ENCODE peak calls at places on chromosomes 1 and 21, in five cellular contexts. One of them, this sample, is unnamed.

GRCh38 chr1:75725861-75726361 is 1.4 kb downstream of the ACADM start:
- DNase-seq in K562: peak
- DNase-seq in GM12878: no peak
- DNase-seq in SK-N-SH: no peak
- DNase-seq in HepG2: peak
- DNase-seq in this sample: no peak

GRCh38 chr1:222045816-222046215 is 303.9 kb upstream of the DUSP10 start:
- DNase-seq in K562: no peak
- DNase-seq in GM12878: no peak
- DNase-seq in SK-N-SH: no peak
- DNase-seq in HepG2: no peak
- DNase-seq in this sample: no peak

GRCh38 chr1:232303221-232303620 is 326.7 kb downstream of the SIPA1L2 start:
- DNase-seq in K562: no peak
- DNase-seq in GM12878: no peak
- DNase-seq in SK-N-SH: no peak
- DNase-seq in HepG2: no peak
- DNase-seq in this sample: no peak

GRCh38 chr1:30778156-30778978 is 20.8 kb upstream of the LAPTM5 start:
- DNase-seq in K562: peak
- DNase-seq in GM12878: no peak
- DNase-seq in SK-N-SH: peak
- DNase-seq in HepG2: no peak
- DNase-seq in this sample: peak

GRCh38 chr1:46446646-46447498 is 42.8 kb upstream of the DMBX1 start:
- DNase-seq in K562: peak
- DNase-seq in GM12878: no peak
- DNase-seq in SK-N-SH: peak
- DNase-seq in HepG2: peak
- DNase-seq in this sample: peak

GRCh38 chr1:206506803-206507394 is 432 bp upstream of the RASSF5 start:
- DNase-seq in K562: no peak
- DNase-seq in GM12878: no peak
- DNase-seq in SK-N-SH: peak
- DNase-seq in HepG2: no peak
- DNase-seq in this sample: no peak

GRCh38 chr1:193674292-193674944 is 488.0 kb upstream of the B3GALT2 start:
- DNase-seq in K562: no peak
- DNase-seq in GM12878: no peak
- DNase-seq in SK-N-SH: no peak
- DNase-seq in HepG2: no peak
- DNase-seq in this sample: no peak

GRCh38 chr1:29332204-29332603 is 95.9 kb downstream of the PTPRU start:
- DNase-seq in K562: peak
- DNase-seq in GM12878: no peak
- DNase-seq in SK-N-SH: no peak
- DNase-seq in HepG2: peak
- DNase-seq in this sample: peak

GRCh38 chr1:204384636-204385354 is 25.1 kb upstream of the PLEKHA6 start:
- DNase-seq in K562: no peak
- DNase-seq in GM12878: no peak
- DNase-seq in SK-N-SH: peak
- DNase-seq in HepG2: no peak
- DNase-seq in this sample: no peak

GRCh38 chr1:150877220-150877516 is 769 bp upstream of the ARNT start:
- DNase-seq in K562: no peak
- DNase-seq in GM12878: no peak
- DNase-seq in SK-N-SH: no peak
- DNase-seq in HepG2: peak
- DNase-seq in this sample: no peak

GRCh38 chr1:150567717-150568561 is 11.5 kb downstream of the MCL1 start:
- DNase-seq in K562: peak
- DNase-seq in GM12878: no peak
- DNase-seq in SK-N-SH: peak
- DNase-seq in HepG2: peak
- DNase-seq in this sample: peak

GRCh38 chr1:204711947-204712701 is 26.6 kb upstream of the LRRN2 start:
- DNase-seq in K562: no peak
- DNase-seq in GM12878: no peak
- DNase-seq in SK-N-SH: peak
- DNase-seq in HepG2: no peak
- DNase-seq in this sample: no peak

GRCh38 chr1:82775402-82776000 is 974.8 kb downstream of the ADGRL2 start:
- DNase-seq in K562: peak
- DNase-seq in GM12878: no peak
- DNase-seq in SK-N-SH: peak
- DNase-seq in HepG2: peak
- DNase-seq in this sample: peak

GRCh38 chr21:28439852-28440251 is 552.8 kb downstream of the LTN1 start:
- DNase-seq in K562: no peak
- DNase-seq in GM12878: no peak
- DNase-seq in SK-N-SH: no peak
- DNase-seq in HepG2: no peak
- DNase-seq in this sample: no peak

GRCh38 chr1:152164542-152165136 is 5.6 kb upstream of the RPTN start:
- DNase-seq in K562: no peak
- DNase-seq in GM12878: no peak
- DNase-seq in SK-N-SH: no peak
- DNase-seq in HepG2: no peak
- DNase-seq in this sample: no peak

GRCh38 chr1:60054374-60054773 is 19.2 kb downstream of the C1orf87 start:
- DNase-seq in K562: no peak
- DNase-seq in GM12878: no peak
- DNase-seq in SK-N-SH: no peak
- DNase-seq in HepG2: no peak
- DNase-seq in this sample: no peak

GRCh38 chr1:243287128-243287470 is 31.3 kb downstream of the SDCCAG8 start:
- DNase-seq in K562: no peak
- DNase-seq in GM12878: no peak
- DNase-seq in SK-N-SH: no peak
- DNase-seq in HepG2: no peak
- DNase-seq in this sample: no peak

GRCh38 chr1:239717097-239718051 is 331.0 kb downstream of the CHRM3 start:
- DNase-seq in K562: no peak
- DNase-seq in GM12878: no peak
- DNase-seq in SK-N-SH: peak
- DNase-seq in HepG2: no peak
- DNase-seq in this sample: no peak

GRCh38 chr1:188895611-188896010 is 1582.1 kb downstream of the BRINP3 start:
- DNase-seq in K562: no peak
- DNase-seq in GM12878: no peak
- DNase-seq in SK-N-SH: no peak
- DNase-seq in HepG2: no peak
- DNase-seq in this sample: no peak

GRCh38 chr1:38045431-38046332 is 911 bp downstream of the POU3F1 start:
- DNase-seq in K562: no peak
- DNase-seq in GM12878: no peak
- DNase-seq in SK-N-SH: peak
- DNase-seq in HepG2: no peak
- DNase-seq in this sample: no peak

GRCh38 chr1:17829579-17829978 is 74.4 kb downstream of the ACTL8 start:
- DNase-seq in K562: no peak
- DNase-seq in GM12878: no peak
- DNase-seq in SK-N-SH: peak
- DNase-seq in HepG2: no peak
- DNase-seq in this sample: no peak

GRCh38 chr1:244992833-244993232 is 128.5 kb upstream of the HNRNPU start:
- DNase-seq in K562: no peak
- DNase-seq in GM12878: no peak
- DNase-seq in SK-N-SH: no peak
- DNase-seq in HepG2: no peak
- DNase-seq in this sample: no peak

GRCh38 chr1:56508523-56508983 is 70.8 kb downstream of the PLPP3 start:
- DNase-seq in K562: no peak
- DNase-seq in GM12878: no peak
- DNase-seq in SK-N-SH: no peak
- DNase-seq in HepG2: peak
- DNase-seq in this sample: no peak

DNA sequence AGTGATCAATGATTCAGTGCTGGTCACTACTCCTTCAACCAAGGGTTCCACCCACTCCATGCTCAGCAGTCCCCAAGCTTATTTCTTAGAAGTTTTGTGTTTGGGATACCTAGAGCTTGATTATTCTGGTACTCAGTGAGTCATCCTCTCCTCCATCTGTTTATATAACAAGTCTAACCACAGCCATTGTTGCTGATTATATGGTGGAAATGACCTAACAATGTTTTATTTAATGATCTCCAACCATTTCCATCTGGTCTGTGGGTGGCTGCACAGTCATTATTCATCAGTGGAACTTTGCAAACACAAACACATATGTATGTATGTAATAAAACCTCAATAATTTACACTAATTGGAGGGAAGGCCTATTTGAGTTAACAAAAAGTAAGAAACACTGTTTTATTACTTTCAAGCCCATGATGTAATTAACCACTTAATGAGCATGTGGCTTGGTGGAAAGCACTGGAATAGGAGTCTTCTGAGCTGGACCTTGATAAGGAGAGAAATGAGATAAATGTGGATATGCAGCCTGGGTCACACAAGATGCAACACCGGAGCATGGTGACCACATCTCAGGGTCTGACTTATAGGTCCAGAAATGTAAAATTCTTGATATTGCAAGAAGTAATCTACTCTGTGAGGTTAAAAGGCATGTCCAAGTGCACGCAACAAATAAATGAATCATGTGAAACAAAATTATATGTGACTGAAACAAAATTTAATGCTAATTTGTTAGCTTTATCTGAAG is 99.0 kb upstream of the WLS start:
- DNase-seq in K562: no peak
- DNase-seq in GM12878: no peak
- DNase-seq in SK-N-SH: no peak
- DNase-seq in HepG2: no peak
- DNase-seq in this sample: no peak
- TF ChIP-seq FOXM1 in K562: no peak
- TF ChIP-seq FOXM1 in GM12878: no peak
- TF ChIP-seq FOXM1 in SK-N-SH: no peak
- TF ChIP-seq FOXM1 in HepG2: no peak
- TF ChIP-seq FOXM1 in this sample: no peak

DNA sequence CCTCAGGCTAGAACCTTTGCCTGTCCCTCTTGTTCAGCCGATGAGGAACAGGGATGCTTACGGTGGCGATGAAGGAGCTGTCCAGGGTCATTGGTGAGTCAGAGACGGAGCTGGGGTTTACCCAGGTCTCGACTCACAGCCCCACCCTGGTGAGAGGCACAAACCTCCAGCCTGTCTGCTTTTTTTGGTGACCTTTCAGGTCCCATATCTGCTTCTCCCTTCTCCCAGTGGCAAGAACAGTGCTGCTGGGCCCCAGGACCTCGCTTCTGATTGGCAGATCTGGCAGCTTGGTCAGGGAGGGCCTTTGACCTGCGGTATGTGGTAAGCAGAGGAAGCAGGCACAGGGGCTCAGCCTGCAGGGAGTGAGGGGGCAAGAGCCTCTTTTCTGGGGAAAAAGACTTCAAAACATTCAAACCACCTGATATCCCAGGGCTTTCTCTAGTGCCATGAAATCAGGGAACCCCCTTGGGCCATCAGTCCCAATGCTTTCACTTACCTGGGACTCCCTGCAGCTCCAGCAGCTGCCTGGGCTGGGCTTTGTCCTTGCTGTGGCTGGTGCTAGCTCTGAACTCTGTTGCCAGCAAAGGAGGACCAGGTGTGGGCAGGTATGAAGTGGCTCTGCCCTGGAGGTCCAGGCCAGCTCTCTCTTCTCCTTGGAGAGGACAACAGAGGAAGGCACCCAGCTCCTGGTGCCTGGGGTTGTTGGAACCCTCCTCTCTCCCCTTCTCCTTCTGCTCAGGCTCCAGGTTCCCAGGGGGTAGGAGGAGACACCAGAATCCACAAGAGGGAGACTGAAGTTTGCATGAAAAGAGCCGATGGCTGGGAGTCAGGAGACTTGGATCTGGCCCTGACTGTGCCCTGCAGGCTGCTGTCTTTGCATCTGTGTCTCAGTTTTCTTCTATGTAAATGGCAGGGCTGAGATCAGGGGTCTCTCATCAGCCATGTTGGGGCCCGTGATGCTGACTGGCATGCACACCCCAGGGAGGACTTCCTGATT is 41.4 kb downstream of the TRIM62 start:
- DNase-seq in K562: no peak
- DNase-seq in GM12878: no peak
- DNase-seq in SK-N-SH: no peak
- DNase-seq in HepG2: peak
- DNase-seq in this sample: no peak
- TF ChIP-seq FOXM1 in K562: no peak
- TF ChIP-seq FOXM1 in GM12878: no peak
- TF ChIP-seq FOXM1 in SK-N-SH: no peak
- TF ChIP-seq FOXM1 in HepG2: no peak
- TF ChIP-seq FOXM1 in this sample: no peak

GRCh38 chr1:32291145-32291707 is 657 bp upstream of the HDAC1 start:
- DNase-seq in K562: no peak
- DNase-seq in GM12878: no peak
- DNase-seq in SK-N-SH: no peak
- DNase-seq in HepG2: peak
- DNase-seq in this sample: no peak
- TF ChIP-seq FOXM1 in K562: no peak
- TF ChIP-seq FOXM1 in GM12878: no peak
- TF ChIP-seq FOXM1 in SK-N-SH: no peak
- TF ChIP-seq FOXM1 in HepG2: no peak
- TF ChIP-seq FOXM1 in this sample: no peak

DNA sequence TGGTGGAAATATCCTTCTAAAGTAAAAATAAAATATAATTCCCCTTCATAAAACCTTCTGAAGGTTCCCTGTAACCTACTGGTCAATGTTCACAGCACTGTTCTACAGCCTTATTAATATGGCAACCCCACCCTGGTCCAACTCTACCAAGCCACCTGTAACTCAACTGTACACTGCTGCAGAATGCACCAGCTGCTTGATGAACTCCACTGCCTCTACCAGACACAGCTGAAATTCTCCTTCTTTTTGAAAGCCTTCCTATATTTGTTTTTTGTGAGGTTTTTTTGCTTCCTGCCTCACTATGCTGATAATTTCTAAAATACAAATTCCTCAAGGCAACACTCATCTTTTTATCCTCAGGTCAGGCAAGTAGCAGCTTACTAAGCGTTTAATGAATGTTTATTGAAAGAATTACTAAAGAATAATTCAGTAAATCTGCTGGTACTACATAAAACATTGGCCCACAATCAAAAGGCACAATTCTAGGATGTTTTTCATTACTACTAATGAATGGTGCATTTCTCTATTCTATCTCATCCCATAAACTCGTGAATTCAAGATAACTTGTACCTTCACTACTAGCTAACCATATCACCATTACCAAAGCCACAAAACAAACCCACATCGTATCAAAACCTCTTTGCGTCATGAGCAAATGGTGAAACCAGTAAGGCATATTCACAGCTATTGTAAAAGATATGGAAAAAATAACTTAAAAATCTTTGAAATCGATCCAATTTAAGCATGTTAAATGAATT is 2.4 kb downstream of the SSX2IP start:
- DNase-seq in K562: no peak
- DNase-seq in GM12878: no peak
- DNase-seq in SK-N-SH: no peak
- DNase-seq in HepG2: no peak
- DNase-seq in this sample: no peak
- TF ChIP-seq FOXM1 in K562: no peak
- TF ChIP-seq FOXM1 in GM12878: no peak
- TF ChIP-seq FOXM1 in SK-N-SH: no peak
- TF ChIP-seq FOXM1 in HepG2: no peak
- TF ChIP-seq FOXM1 in this sample: no peak

This sample was measured in HEK293T.